ENCODE peak calls at places on chromosomes 4 and X, in nine cellular contexts. B is Peyer's patch, V is GM10248, E is fibroblast of pulmonary artery, D is MM.1S, A is neural crest cell, H is esophagus squamous epithelium, X is body of pancreas, F is neural progenitor cell. P is an unnamed sample.

GRCh38 chr4:103018391-103019318 is 850 bp downstream of the SLC9B1 start:
- DNase-seq in B (no peak), V (no peak), H (no peak), A (no peak), F (no peak), D (no peak), E (no peak), X (peak), P (no peak)

GRCh38 chr4:2066571-2067445 is 7.7 kb downstream of the NAT8L start:
- DNase-seq in X (no peak), H (no peak), B (no peak), E (no peak), D (no peak), A (no peak), F (no peak), V (no peak), P (no peak)

GRCh38 chr4:39054497-39054896 is 7.5 kb upstream of the KLHL5 start:
- DNase-seq in D (no peak), B (no peak), H (no peak), E (no peak), A (no peak), V (no peak), X (no peak), F (peak), P (no peak)

GRCh38 chr4:74206088-74206826 is 48.3 kb downstream of the MTHFD2L start:
- DNase-seq in E (peak), V (peak), X (no peak), H (no peak), D (peak), B (no peak), F (no peak), A (no peak), P (no peak)

GRCh38 chr4:182560358-182560757 is 317.2 kb downstream of the TENM3 start:
- DNase-seq in F (peak), X (no peak), B (no peak), H (no peak), A (peak), E (no peak), V (no peak), D (no peak), P (peak)

GRCh38 chrX:38896724-38897298 is 95.6 kb downstream of the MID1IP1 start:
- DNase-seq in E (no peak), F (no peak), D (no peak), A (no peak), H (no peak), B (no peak), V (peak), X (no peak), P (no peak)

GRCh38 chrX:69158166-69159040 is 6.8 kb downstream of the PJA1 start:
- DNase-seq in X (peak), H (no peak), B (no peak), A (no peak), E (peak), F (peak), D (no peak), V (peak), P (peak)

GRCh38 chr4:123017636-123018390 is 95.4 kb upstream of the NUDT6 start:
- DNase-seq in D (no peak), H (no peak), A (no peak), E (peak), F (no peak), B (no peak), V (no peak), X (no peak), P (peak)

GRCh38 chrX:13983734-13984133 is 46.0 kb downstream of the GEMIN8 start:
- DNase-seq in D (no peak), V (no peak), X (no peak), H (no peak), F (no peak), B (no peak), A (no peak), E (no peak), P (no peak)

GRCh38 chrX:54979432-54979831 is 14.6 kb downstream of the PFKFB1 start:
- DNase-seq in E (no peak), V (no peak), D (no peak), X (no peak), F (no peak), H (no peak), A (no peak), B (no peak), P (no peak)

GRCh38 chr4:101599620-101600019 is 190.9 kb upstream of the BANK1 start:
- DNase-seq in A (no peak), E (peak), X (no peak), B (no peak), H (no peak), D (no peak), F (no peak), V (no peak), P (no peak)

GRCh38 chrX:40096395-40097091 is 1.2 kb downstream of the BCOR start:
- DNase-seq in X (peak), E (no peak), F (peak), D (peak), V (no peak), B (peak), A (no peak), H (no peak), P (no peak)

GRCh38 chr4:87117730-87118075 is 102.7 kb downstream of the KLHL8 start:
- DNase-seq in V (no peak), E (no peak), F (no peak), D (no peak), X (no peak), H (no peak), A (no peak), B (no peak), P (no peak)

GRCh38 chr4:186104895-186105720 is 604 bp downstream of the FAM149A start:
- DNase-seq in D (peak), A (peak), B (peak), H (no peak), X (peak), F (peak), E (no peak), V (peak), P (no peak)

GRCh38 chr4:181688416-181688815 is 554.8 kb upstream of the TENM3 start:
- DNase-seq in V (no peak), E (no peak), H (no peak), X (no peak), D (no peak), A (no peak), F (no peak), B (no peak), P (no peak)

GRCh38 chr4:69832326-69833030 is 27.5 kb downstream of the SULT1E1 start:
- DNase-seq in B (peak), E (no peak), V (no peak), H (no peak), A (no peak), D (no peak), F (no peak), X (peak), P (no peak)

GRCh38 chrX:40831750-40832149 is 96.4 kb upstream of the MED14 start:
- DNase-seq in V (no peak), D (no peak), A (no peak), X (no peak), F (no peak), B (no peak), H (no peak), E (no peak), P (no peak)

GRCh38 chr4:165799384-165799815 is 73.6 kb upstream of the TLL1 start:
- DNase-seq in E (no peak), X (no peak), D (no peak), H (no peak), B (peak), F (no peak), A (no peak), V (no peak), P (no peak)

GRCh38 chr4:99841143-99841542 is 24.5 kb downstream of the DAPP1 start:
- DNase-seq in D (no peak), X (no peak), B (no peak), A (no peak), V (no peak), F (no peak), E (no peak), H (no peak), P (no peak)

GRCh38 chr4:93480452-93480851 is 348.1 kb upstream of the ATOH1 start:
- DNase-seq in D (no peak), H (no peak), B (no peak), E (no peak), V (no peak), A (no peak), X (no peak), F (no peak), P (no peak)

GRCh38 chr4:186725422-186726149 is 1.9 kb upstream of the FAT1 start:
- DNase-seq in E (peak), D (peak), B (peak), A (peak), H (no peak), X (peak), V (no peak), F (peak), P (peak)

GRCh38 chr4:2923678-2924173 is 39.5 kb downstream of the NOP14 start:
- DNase-seq in A (no peak), X (no peak), F (no peak), B (peak), V (no peak), D (no peak), H (no peak), E (no peak), P (no peak)

GRCh38 chr4:136136566-136136965 is 1395.7 kb downstream of the PCDH18 start:
- DNase-seq in H (no peak), D (no peak), F (no peak), A (no peak), B (no peak), V (no peak), X (no peak), E (no peak), P (no peak)

GRCh38 chr4:165810726-165811125 is 62.3 kb upstream of the TLL1 start:
- DNase-seq in D (no peak), H (no peak), E (peak), X (no peak), A (no peak), F (no peak), B (no peak), V (no peak), P (no peak)

GRCh38 chrX:14427614-14428013 is 101.7 kb upstream of the GLRA2 start:
- DNase-seq in X (no peak), V (no peak), A (no peak), D (no peak), F (no peak), B (no peak), H (no peak), E (no peak), P (no peak)

GRCh38 chr4:173398251-173398650 is 665 bp downstream of the SCRG1 start:
- DNase-seq in B (no peak), E (no peak), A (no peak), D (no peak), F (no peak), V (no peak), H (no peak), X (no peak), P (no peak)

GRCh38 chr4:7757501-7758443 is 181.9 kb downstream of the AFAP1 start:
- DNase-seq in D (no peak), E (no peak), H (no peak), F (peak), X (no peak), A (peak), B (no peak), V (no peak), P (no peak)

GRCh38 chrX:154457491-154458115 is 478 bp upstream of the PLXNA3 start:
- DNase-seq in V (peak), A (no peak), D (peak), E (no peak), F (peak), B (peak), X (peak), H (no peak), P (no peak)

GRCh38 chr4:186204103-186204559 is 12.8 kb downstream of the CYP4V2 start:
- DNase-seq in X (peak), F (no peak), E (peak), D (peak), B (peak), A (no peak), H (no peak), V (no peak), P (no peak)

GRCh38 chr4:154485127-154485773 is 6.3 kb downstream of the DCHS2 start:
- DNase-seq in E (no peak), B (no peak), A (no peak), F (no peak), H (no peak), V (peak), X (no peak), D (no peak), P (no peak)

GRCh38 chr4:725368-726234 is 20.0 kb downstream of the PCGF3 start:
- DNase-seq in X (no peak), V (no peak), A (no peak), F (no peak), B (no peak), H (no peak), D (no peak), E (no peak), P (no peak)

DNA sequence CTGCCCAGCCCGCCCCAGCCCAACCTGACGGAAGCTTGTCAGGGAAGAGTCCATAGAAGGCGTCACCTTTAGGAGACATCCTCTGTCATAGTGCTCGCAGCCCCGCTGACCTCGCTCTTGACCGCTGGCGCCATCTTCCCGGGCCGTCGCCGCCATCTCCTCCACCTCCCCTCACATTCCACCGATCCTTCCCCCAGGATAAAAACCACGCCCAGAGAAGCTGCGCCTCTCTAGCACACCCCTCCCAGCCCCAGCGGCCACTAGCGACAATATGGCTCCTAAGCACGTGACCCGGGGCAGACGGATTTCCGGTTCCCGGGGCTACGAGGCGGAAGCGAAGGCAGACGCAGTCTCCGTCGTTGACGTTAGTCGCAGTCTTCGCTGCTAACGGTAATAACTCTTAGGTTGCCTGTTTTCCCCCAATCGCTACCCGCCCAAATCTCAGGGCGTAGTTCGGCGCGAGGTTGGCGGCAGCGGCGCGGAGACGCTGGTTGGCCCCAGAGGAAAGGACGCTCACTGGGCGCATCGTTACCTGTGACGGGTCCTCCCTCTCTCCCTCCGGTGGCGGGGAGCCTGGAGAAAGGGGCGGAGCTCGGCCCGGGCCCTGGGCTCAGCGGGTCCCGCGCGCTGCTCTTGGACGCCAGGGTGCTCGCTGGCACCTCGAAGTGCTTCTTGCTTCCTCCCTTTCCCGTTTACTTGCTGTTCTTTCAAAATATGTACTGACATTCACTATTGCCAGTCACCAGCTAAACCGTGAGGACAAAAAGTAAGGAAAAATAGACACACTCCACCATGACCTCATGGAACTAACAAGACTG is at the start of the genes RCHY1 and THAP6:
- DNase-seq in A (peak), V (peak), D (peak), X (peak), F (peak), E (peak), B (peak), H (peak), P (peak)
- TF ChIP-seq CTCF in A (peak), V (no peak), D (peak), X (peak), F (peak), E (no peak), B (peak), H (peak), P (no peak)

DNA sequence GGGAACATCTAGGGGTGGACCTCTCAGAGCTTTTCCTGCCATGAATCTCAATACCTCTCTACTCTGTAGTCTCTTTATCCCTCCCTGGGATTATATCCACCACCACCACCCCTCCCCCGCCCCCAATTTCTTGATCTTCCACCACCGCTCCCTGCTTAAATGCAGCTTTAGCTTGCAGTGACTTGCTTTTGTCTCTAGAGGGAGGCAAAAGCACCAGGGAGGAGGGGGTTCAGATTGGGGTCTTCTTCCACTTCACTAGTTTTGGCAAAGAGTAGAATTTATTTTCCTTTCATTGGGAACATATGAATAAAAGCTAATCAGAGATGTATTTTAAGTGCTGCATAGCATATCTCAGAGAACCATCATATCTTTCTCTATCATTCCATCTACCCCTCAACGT is 5.5 kb downstream of the ARHGAP36 start:
- DNase-seq in V (no peak), H (no peak), E (no peak), B (no peak), D (no peak), X (no peak), A (no peak), F (peak), P (no peak)
- TF ChIP-seq CTCF in V (no peak), H (no peak), E (no peak), B (no peak), D (no peak), X (no peak), A (peak), F (peak), P (no peak)

DNA sequence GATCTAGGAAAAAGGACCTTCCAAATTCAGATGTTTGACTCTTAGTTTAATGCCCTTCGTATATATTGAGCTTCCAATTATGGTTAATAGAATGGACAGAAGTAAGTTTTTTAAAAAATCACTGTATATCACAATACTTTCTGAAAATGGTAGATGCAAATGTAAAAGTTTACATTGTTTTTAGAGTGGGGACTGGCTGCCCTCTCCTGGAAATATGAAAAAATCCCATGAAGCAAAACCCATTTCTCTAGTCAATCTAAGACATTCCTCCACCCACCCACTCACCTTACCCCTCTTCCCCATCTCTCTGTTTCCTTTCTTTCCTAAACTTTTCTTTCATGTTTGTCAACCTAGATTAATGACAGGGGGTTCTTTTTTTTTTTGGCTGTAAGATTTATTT is 134.5 kb downstream of the ARHGAP6 start:
- DNase-seq in E (peak), D (peak), X (no peak), A (no peak), V (no peak), F (no peak), H (no peak), B (no peak), P (no peak)
- TF ChIP-seq CTCF in E (peak), D (peak), X (peak), A (peak), V (no peak), F (peak), H (no peak), B (no peak), P (peak)

DNA sequence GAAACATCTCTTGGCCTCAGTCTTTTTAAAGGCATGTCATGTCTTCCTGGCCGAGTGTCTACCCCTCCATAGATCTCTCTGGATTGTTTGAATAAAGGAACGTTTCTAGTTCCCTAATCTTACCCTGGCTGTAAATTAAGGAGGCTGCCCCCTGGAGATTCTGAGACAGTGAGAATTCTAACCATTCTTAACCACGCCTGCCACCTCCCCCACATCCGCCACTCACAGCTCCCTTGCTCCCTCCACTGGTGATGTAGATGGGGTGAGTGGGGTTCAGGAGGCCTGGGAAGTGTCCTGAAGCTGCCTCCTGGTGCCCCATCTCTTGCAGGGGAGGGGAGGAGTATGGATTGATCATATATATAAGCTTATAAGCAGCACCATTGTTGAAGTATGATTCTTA is 48.0 kb upstream of the TRIM2 start:
- DNase-seq in V (no peak), F (peak), H (no peak), B (no peak), E (no peak), X (no peak), A (no peak), D (no peak), P (no peak)
- TF ChIP-seq CTCF in V (peak), F (peak), H (no peak), B (no peak), E (no peak), X (no peak), A (no peak), D (no peak), P (peak)

GRCh38 chr4:159944477-159944876 is 841.6 kb downstream of the RAPGEF2 start:
- DNase-seq in X (no peak), D (no peak), B (no peak), F (peak), E (no peak), H (no peak), A (no peak), V (no peak), P (no peak)

GRCh38 chr4:159950707-159951106 is 847.8 kb downstream of the RAPGEF2 start:
- DNase-seq in X (no peak), H (no peak), A (no peak), D (no peak), E (no peak), F (peak), B (no peak), V (no peak), P (no peak)

DNA sequence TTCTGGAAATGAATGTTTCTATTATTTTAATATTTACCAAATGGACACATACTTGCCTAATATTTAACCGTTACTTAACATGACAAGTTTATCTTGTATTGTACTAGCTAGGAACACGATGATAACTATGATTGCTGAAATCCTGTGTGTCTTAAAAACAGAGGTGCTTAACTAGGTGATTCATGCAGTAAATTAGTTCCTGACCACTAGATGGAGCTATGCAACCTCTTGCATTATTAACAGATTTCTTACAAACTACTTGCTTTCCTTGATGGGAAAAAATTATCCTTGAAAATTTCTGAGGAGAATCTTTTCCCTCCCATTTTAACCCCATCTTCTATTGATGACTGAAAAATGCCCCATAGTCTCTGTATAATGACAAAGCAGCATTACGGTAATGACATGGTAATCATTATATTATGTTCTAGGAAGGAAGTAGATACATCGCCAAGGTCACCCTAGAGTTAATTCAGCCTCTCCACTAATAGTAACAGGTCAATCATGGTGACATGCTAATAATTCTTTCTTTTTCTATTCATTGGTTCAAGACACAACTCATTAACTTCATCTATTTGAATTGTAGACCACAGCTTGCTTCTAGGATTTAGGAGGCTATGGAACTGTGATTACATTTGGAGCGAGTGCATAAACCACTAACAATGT is 844.2 kb downstream of the RAPGEF2 start:
- DNase-seq in F (peak), A (no peak), X (no peak), D (peak), B (no peak), V (peak), H (no peak), E (peak), P (peak)
- TF ChIP-seq CTCF in F (peak), A (peak), X (peak), D (peak), B (peak), V (peak), H (peak), E (peak), P (peak)

DNA sequence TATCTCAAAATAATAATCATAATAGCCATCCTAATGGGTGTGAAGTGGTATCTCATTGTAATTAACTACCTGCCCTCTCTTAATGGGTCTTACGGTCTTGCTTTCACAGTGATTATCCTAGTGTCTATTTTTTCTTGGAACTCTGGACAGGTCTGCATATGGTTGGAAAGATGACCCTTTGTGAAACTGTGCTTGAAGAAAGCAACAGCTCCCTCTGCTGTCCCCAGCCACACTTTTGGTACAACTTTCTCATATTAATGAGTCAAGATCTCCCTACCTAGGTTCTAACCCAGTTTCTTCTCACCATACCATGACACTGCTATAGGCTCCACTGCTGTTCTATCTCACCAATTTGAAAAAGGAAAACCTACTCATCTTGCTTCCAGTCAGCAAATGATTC is 2.4 kb downstream of the TFDP3 start:
- DNase-seq in F (peak), B (no peak), D (peak), A (peak), H (no peak), E (no peak), X (peak), V (no peak), P (no peak)
- TF ChIP-seq CTCF in F (peak), B (peak), D (peak), A (peak), H (no peak), E (no peak), X (peak), V (no peak), P (no peak)

P was measured in HFFc6.